ENCODE peak calls at places on chromosomes 2 and 18, in five cellular contexts. One of them, this sample, is unnamed.

GRCh38 chr2:196208915-196209314 is 37.5 kb upstream of the STK17B start:
- DNase-seq in CD4-positive, alpha-beta T cell: no peak
- DNase-seq in PC-9: peak
- DNase-seq in left lung: no peak
- DNase-seq in WERI-Rb-1: no peak
- DNase-seq in this sample: no peak

GRCh38 chr18:49716035-49716434 is 97.3 kb downstream of the ACAA2 start:
- DNase-seq in CD4-positive, alpha-beta T cell: no peak
- DNase-seq in PC-9: no peak
- DNase-seq in left lung: no peak
- DNase-seq in WERI-Rb-1: no peak
- DNase-seq in this sample: no peak

GRCh38 chr2:172888704-172889103 is 153.1 kb downstream of the RAPGEF4 start:
- DNase-seq in CD4-positive, alpha-beta T cell: no peak
- DNase-seq in PC-9: no peak
- DNase-seq in left lung: no peak
- DNase-seq in WERI-Rb-1: no peak
- DNase-seq in this sample: no peak

GRCh38 chr2:236507393-236508085 is 62.1 kb upstream of the ACKR3 start:
- DNase-seq in CD4-positive, alpha-beta T cell: peak
- DNase-seq in PC-9: peak
- DNase-seq in left lung: peak
- DNase-seq in WERI-Rb-1: no peak
- DNase-seq in this sample: peak

GRCh38 chr18:58780045-58780444 is 84.6 kb upstream of the ZNF532 start:
- DNase-seq in CD4-positive, alpha-beta T cell: no peak
- DNase-seq in PC-9: no peak
- DNase-seq in left lung: no peak
- DNase-seq in WERI-Rb-1: no peak
- DNase-seq in this sample: no peak

GRCh38 chr2:187504312-187504921 is 49.8 kb downstream of the TFPI start:
- DNase-seq in CD4-positive, alpha-beta T cell: no peak
- DNase-seq in PC-9: no peak
- DNase-seq in left lung: no peak
- DNase-seq in WERI-Rb-1: no peak
- DNase-seq in this sample: no peak

GRCh38 chr2:237223208-237223861 is 137.6 kb downstream of the COPS8 start:
- DNase-seq in CD4-positive, alpha-beta T cell: no peak
- DNase-seq in PC-9: peak
- DNase-seq in left lung: no peak
- DNase-seq in WERI-Rb-1: no peak
- DNase-seq in this sample: no peak

GRCh38 chr2:75361486-75361885 is 162.2 kb upstream of the TACR1 start:
- DNase-seq in CD4-positive, alpha-beta T cell: no peak
- DNase-seq in PC-9: no peak
- DNase-seq in left lung: no peak
- DNase-seq in WERI-Rb-1: no peak
- DNase-seq in this sample: no peak

GRCh38 chr2:80026040-80026729 is 278.4 kb downstream of the LRRTM1 start:
- DNase-seq in CD4-positive, alpha-beta T cell: no peak
- DNase-seq in PC-9: no peak
- DNase-seq in left lung: no peak
- DNase-seq in WERI-Rb-1: no peak
- DNase-seq in this sample: no peak

GRCh38 chr2:230738391-230738811 is 25.8 kb downstream of the CAB39 start:
- DNase-seq in CD4-positive, alpha-beta T cell: no peak
- DNase-seq in PC-9: no peak
- DNase-seq in left lung: no peak
- DNase-seq in WERI-Rb-1: no peak
- DNase-seq in this sample: no peak

GRCh38 chr2:177710003-177710411 is 317.4 kb downstream of the AGPS start:
- DNase-seq in CD4-positive, alpha-beta T cell: no peak
- DNase-seq in PC-9: no peak
- DNase-seq in left lung: no peak
- DNase-seq in WERI-Rb-1: peak
- DNase-seq in this sample: no peak

GRCh38 chr2:231306791-231307440 is 88.6 kb upstream of the B3GNT7 start:
- DNase-seq in CD4-positive, alpha-beta T cell: no peak
- DNase-seq in PC-9: peak
- DNase-seq in left lung: no peak
- DNase-seq in WERI-Rb-1: no peak
- DNase-seq in this sample: peak

GRCh38 chr18:47893939-47894699 is 36.3 kb downstream of the SMAD2 start:
- DNase-seq in CD4-positive, alpha-beta T cell: no peak
- DNase-seq in PC-9: no peak
- DNase-seq in left lung: no peak
- DNase-seq in WERI-Rb-1: no peak
- DNase-seq in this sample: no peak

GRCh38 chr2:149908731-149909690 is 321.4 kb upstream of the MMADHC start:
- DNase-seq in CD4-positive, alpha-beta T cell: no peak
- DNase-seq in PC-9: no peak
- DNase-seq in left lung: no peak
- DNase-seq in WERI-Rb-1: no peak
- DNase-seq in this sample: no peak

GRCh38 chr2:182713611-182714010 is 2.4 kb upstream of the DNAJC10 start:
- DNase-seq in CD4-positive, alpha-beta T cell: no peak
- DNase-seq in PC-9: no peak
- DNase-seq in left lung: no peak
- DNase-seq in WERI-Rb-1: no peak
- DNase-seq in this sample: no peak

GRCh38 chr18:361941-362913 is 94.4 kb upstream of the THOC1 start:
- DNase-seq in CD4-positive, alpha-beta T cell: no peak
- DNase-seq in PC-9: no peak
- DNase-seq in left lung: no peak
- DNase-seq in WERI-Rb-1: peak
- DNase-seq in this sample: no peak

GRCh38 chr2:102735431-102736130 is 26.2 kb upstream of the TMEM182 start:
- DNase-seq in CD4-positive, alpha-beta T cell: no peak
- DNase-seq in PC-9: peak
- DNase-seq in left lung: no peak
- DNase-seq in WERI-Rb-1: no peak
- DNase-seq in this sample: no peak

GRCh38 chr2:47193607-47194006 is 38.5 kb upstream of the STPG4 start:
- DNase-seq in CD4-positive, alpha-beta T cell: no peak
- DNase-seq in PC-9: no peak
- DNase-seq in left lung: no peak
- DNase-seq in WERI-Rb-1: no peak
- DNase-seq in this sample: no peak

GRCh38 chr2:237513693-237514092 is 26.6 kb downstream of the MLPH start:
- DNase-seq in CD4-positive, alpha-beta T cell: no peak
- DNase-seq in PC-9: no peak
- DNase-seq in left lung: no peak
- DNase-seq in WERI-Rb-1: no peak
- DNase-seq in this sample: no peak

GRCh38 chr18:79601234-79601633 is 78.4 kb upstream of the CTDP1 start:
- DNase-seq in CD4-positive, alpha-beta T cell: no peak
- DNase-seq in PC-9: no peak
- DNase-seq in left lung: no peak
- DNase-seq in WERI-Rb-1: no peak
- DNase-seq in this sample: no peak

GRCh38 chr18:44764863-44765262 is 84.2 kb downstream of the SETBP1 start:
- DNase-seq in CD4-positive, alpha-beta T cell: no peak
- DNase-seq in PC-9: no peak
- DNase-seq in left lung: no peak
- DNase-seq in WERI-Rb-1: no peak
- DNase-seq in this sample: no peak

GRCh38 chr2:99403524-99403923 is 66.3 kb downstream of the EIF5B start:
- DNase-seq in CD4-positive, alpha-beta T cell: no peak
- DNase-seq in PC-9: no peak
- DNase-seq in left lung: no peak
- DNase-seq in WERI-Rb-1: no peak
- DNase-seq in this sample: no peak

DNA sequence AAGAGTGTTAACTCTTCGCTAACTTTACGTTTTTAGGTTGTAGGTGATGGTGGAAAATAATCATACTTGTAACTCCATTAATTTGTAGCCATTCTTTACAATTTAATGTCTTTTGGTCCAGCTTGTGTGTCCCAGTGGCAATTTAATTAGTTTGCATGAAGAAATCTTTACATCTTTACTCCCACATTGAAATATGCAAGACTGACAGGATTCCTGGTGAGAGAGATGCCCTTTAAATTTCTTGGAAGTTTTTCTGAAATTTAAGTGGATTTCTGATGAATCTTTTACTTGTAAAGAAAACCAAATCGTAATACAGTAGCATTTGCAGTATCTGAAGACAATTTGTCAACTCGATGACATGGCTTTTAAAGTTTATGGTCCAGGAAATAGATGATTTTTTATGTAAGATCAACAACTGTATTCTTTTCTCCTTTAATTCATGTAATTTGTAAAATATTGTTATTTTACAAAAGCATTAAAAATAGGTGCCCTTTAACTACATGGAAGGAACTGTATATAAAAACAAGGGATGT is 3.0 kb downstream of the PHLPP1 start:
- DNase-seq in CD4-positive, alpha-beta T cell: no peak
- DNase-seq in PC-9: no peak
- DNase-seq in left lung: no peak
- DNase-seq in WERI-Rb-1: no peak
- DNase-seq in this sample: no peak
- H3K27ac ChIP-seq in CD4-positive, alpha-beta T cell: no peak
- H3K27ac ChIP-seq in PC-9: peak
- H3K27ac ChIP-seq in left lung: no peak
- H3K27ac ChIP-seq in WERI-Rb-1: no peak
- H3K27ac ChIP-seq in this sample: no peak

GRCh38 chr2:148021059-148021985 is at the start of gene MBD5:
- DNase-seq in CD4-positive, alpha-beta T cell: peak
- DNase-seq in PC-9: peak
- DNase-seq in left lung: peak
- DNase-seq in WERI-Rb-1: peak
- DNase-seq in this sample: peak

GRCh38 chr2:148022882-148023281 is 2.0 kb downstream of the MBD5 start:
- DNase-seq in CD4-positive, alpha-beta T cell: no peak
- DNase-seq in PC-9: no peak
- DNase-seq in left lung: no peak
- DNase-seq in WERI-Rb-1: no peak
- DNase-seq in this sample: no peak

GRCh38 chr2:148022351-148022750 is 1.5 kb downstream of the MBD5 start:
- DNase-seq in CD4-positive, alpha-beta T cell: no peak
- DNase-seq in PC-9: no peak
- DNase-seq in left lung: no peak
- DNase-seq in WERI-Rb-1: no peak
- DNase-seq in this sample: no peak

GRCh38 chr2:148020036-148020357 is 540 bp downstream of the ORC4 start:
- DNase-seq in CD4-positive, alpha-beta T cell: no peak
- DNase-seq in PC-9: no peak
- DNase-seq in left lung: no peak
- DNase-seq in WERI-Rb-1: no peak
- DNase-seq in this sample: no peak

DNA sequence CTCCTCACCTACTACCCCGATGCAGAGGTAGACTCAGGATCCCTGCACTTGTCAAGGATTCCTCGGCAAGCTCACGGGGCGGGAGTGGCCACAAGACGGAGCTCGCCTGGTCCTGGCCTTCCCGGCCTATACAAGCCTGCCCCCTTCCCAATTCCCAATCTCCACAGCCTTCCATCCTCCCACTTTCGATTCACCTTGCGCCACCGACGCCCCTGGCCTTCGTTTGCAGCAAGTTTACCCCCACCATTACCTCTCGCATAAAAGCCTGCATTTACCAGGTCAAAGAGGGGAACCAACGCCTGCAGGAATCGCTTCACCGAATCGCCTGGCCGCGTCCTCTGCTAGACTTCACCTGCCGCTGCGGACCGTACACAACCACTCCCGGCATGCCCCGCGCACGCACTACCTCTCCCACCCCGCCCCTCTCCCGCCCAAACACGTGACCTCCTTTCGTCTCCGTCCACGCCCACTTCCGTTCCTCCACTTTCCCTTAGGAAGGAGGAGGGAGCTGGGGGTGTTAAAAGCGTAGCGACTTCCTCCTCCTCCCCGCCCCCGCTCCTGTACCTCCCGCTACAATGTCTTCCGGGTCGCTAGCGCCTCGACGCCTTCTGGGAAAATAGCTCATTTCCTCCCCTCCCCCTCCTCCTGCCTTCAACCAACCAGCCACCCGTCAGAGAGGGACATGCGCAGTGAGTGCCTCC is at the start of gene ORC4:
- DNase-seq in CD4-positive, alpha-beta T cell: peak
- DNase-seq in PC-9: peak
- DNase-seq in left lung: peak
- DNase-seq in WERI-Rb-1: peak
- DNase-seq in this sample: peak
- TF ChIP-seq CTCF in CD4-positive, alpha-beta T cell: no peak
- TF ChIP-seq CTCF in PC-9: peak
- TF ChIP-seq CTCF in left lung: no peak
- TF ChIP-seq CTCF in WERI-Rb-1: peak
- TF ChIP-seq CTCF in this sample: peak

DNA sequence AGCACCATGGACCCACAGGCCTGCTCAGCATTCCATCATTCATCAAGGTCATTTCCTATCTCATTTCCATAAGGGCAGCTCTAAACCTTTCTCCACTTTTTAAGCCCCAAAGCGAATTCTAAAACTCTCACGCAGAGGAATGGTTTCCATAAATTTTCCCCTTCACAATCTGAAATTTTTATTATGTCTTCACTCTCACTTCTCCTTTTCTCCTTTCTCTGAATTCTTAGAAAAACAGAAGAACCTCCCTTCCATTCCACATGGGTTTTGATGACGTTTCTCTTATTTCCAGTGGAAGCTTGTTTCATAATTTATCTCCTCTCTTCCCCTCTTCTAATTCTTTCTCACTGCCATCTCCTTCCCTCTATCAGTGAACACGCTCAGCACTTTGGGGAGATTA is 97.3 kb downstream of the SPATS2L start:
- DNase-seq in CD4-positive, alpha-beta T cell: no peak
- DNase-seq in PC-9: no peak
- DNase-seq in left lung: no peak
- DNase-seq in WERI-Rb-1: no peak
- DNase-seq in this sample: no peak
- H3K27ac ChIP-seq in CD4-positive, alpha-beta T cell: no peak
- H3K27ac ChIP-seq in PC-9: peak
- H3K27ac ChIP-seq in left lung: no peak
- H3K27ac ChIP-seq in WERI-Rb-1: no peak
- H3K27ac ChIP-seq in this sample: no peak

GRCh38 chr2:119407430-119408220 is 24.0 kb upstream of the TMEM37 start:
- DNase-seq in CD4-positive, alpha-beta T cell: no peak
- DNase-seq in PC-9: peak
- DNase-seq in left lung: no peak
- DNase-seq in WERI-Rb-1: peak
- DNase-seq in this sample: peak
- TF ChIP-seq CTCF in CD4-positive, alpha-beta T cell: peak
- TF ChIP-seq CTCF in PC-9: peak
- TF ChIP-seq CTCF in left lung: peak
- TF ChIP-seq CTCF in WERI-Rb-1: peak
- TF ChIP-seq CTCF in this sample: peak

GRCh38 chr2:191514613-191515012 is 163.3 kb upstream of the NABP1 start:
- DNase-seq in CD4-positive, alpha-beta T cell: no peak
- DNase-seq in PC-9: no peak
- DNase-seq in left lung: no peak
- DNase-seq in WERI-Rb-1: no peak
- DNase-seq in this sample: no peak
- H3K27ac ChIP-seq in CD4-positive, alpha-beta T cell: no peak
- H3K27ac ChIP-seq in PC-9: no peak
- H3K27ac ChIP-seq in left lung: no peak
- H3K27ac ChIP-seq in WERI-Rb-1: no peak
- H3K27ac ChIP-seq in this sample: no peak

This sample was measured in RWPE1.